ENCODE peak calls at places on chromosomes 6 and 20, in seven cellular contexts. F is CD8-positive, alpha-beta memory T cell; D is iPS DF 6.9; V is psoas muscle; E is prostate gland; G is GM23338; T is astrocyte of the spinal cord. M is an unnamed sample.

GRCh38 chr6:150301871-150302800 is 66.7 kb upstream of the IYD start:
- DNase-seq in T (peak; percentile 74), V (no peak), E (no peak), D (no peak), G (no peak), F (no peak), M (no peak)

GRCh38 chr6:116005508-116005855 is 55.2 kb downstream of the FRK start:
- DNase-seq in D (no peak), E (no peak), G (no peak), F (no peak), V (no peak), T (peak; percentile 55), M (no peak)

GRCh38 chr6:130632288-130632687 is 194.9 kb upstream of the SMLR1 start:
- DNase-seq in G (no peak), E (no peak), D (no peak), V (no peak), F (no peak), T (no peak), M (no peak)

GRCh38 chr6:33667072-33667471 is 44.4 kb downstream of the UQCC2 start:
- DNase-seq in T (no peak), D (no peak), V (no peak), F (no peak), G (no peak), E (no peak), M (no peak)

GRCh38 chr20:58969439-58969838 is 11.6 kb upstream of the NELFCD start:
- DNase-seq in G (no peak), F (no peak), V (no peak), T (no peak), D (no peak), E (no peak), M (no peak)

GRCh38 chr20:56458227-56458821 is 10.1 kb upstream of the RTF2 start:
- DNase-seq in G (no peak), T (no peak), D (no peak), E (no peak), V (no peak), F (no peak), M (no peak)

GRCh38 chr6:146857960-146858308 is 259.2 kb downstream of the ADGB start:
- DNase-seq in F (no peak), D (no peak), T (no peak), V (no peak), E (no peak), G (peak; percentile 61), M (no peak)

GRCh38 chr6:90219168-90219985 is 77.3 kb downstream of the BACH2 start:
- DNase-seq in V (no peak), T (peak; percentile 93), E (peak; percentile 39), D (no peak), G (peak; percentile 15), F (no peak), M (peak; percentile 19)

GRCh38 chr6:104402572-104402971 is 457.1 kb downstream of the HACE1 start:
- DNase-seq in T (no peak), V (no peak), D (no peak), F (no peak), G (no peak), E (no peak), M (no peak)

GRCh38 chr6:82078286-82078908 is 169.1 kb downstream of the IBTK start:
- DNase-seq in T (no peak), E (no peak), D (no peak), F (no peak), G (no peak), V (no peak), M (no peak)

GRCh38 chr6:145063091-145063490 is 672.2 kb downstream of the EPM2A start:
- DNase-seq in D (no peak), G (no peak), V (no peak), T (no peak), E (no peak), F (no peak), M (no peak)

GRCh38 chr6:154705471-154706113 is 27.6 kb upstream of the SCAF8 start:
- DNase-seq in E (no peak), D (no peak), T (no peak), F (no peak), G (peak; percentile 18), V (no peak), M (no peak)

GRCh38 chr20:53899351-53900167 is 170.8 kb downstream of the BCAS1 start:
- DNase-seq in D (no peak), G (no peak), V (peak; percentile 26), E (peak; percentile 43), F (peak; percentile 40), T (peak; percentile 79), M (peak; percentile 94)

GRCh38 chr6:134026597-134026996 is 25.8 kb downstream of the SLC2A12 start:
- DNase-seq in D (no peak), G (no peak), V (no peak), T (peak; percentile 69), F (no peak), E (no peak), M (no peak)

GRCh38 chr6:46899636-46900035 is 22.1 kb downstream of the ADGRF5 start:
- DNase-seq in T (no peak), F (no peak), G (peak; percentile 33), E (no peak), V (no peak), D (no peak), M (no peak)

GRCh38 chr6:19949155-19949554 is 112.0 kb downstream of the ID4 start:
- DNase-seq in F (no peak), V (no peak), E (no peak), D (no peak), G (no peak), T (no peak), M (no peak)

GRCh38 chr20:59141818-59142581 is 21.6 kb upstream of the ZNF831 start:
- DNase-seq in G (peak; percentile 81), T (no peak), D (no peak), F (no peak), E (no peak), V (no peak), M (peak; percentile 26)

GRCh38 chr6:120405947-120406346 is 928.3 kb downstream of the TBC1D32 start:
- DNase-seq in F (no peak), G (peak; percentile 85), E (no peak), D (peak; percentile 18), V (no peak), T (no peak), M (no peak)

GRCh38 chr6:125267806-125268523 is 33.8 kb downstream of the HDDC2 start:
- DNase-seq in F (no peak), T (no peak), D (no peak), V (no peak), E (no peak), G (no peak), M (no peak)

GRCh38 chr6:109595998-109596397 is 95.0 kb downstream of the AK9 start:
- DNase-seq in G (peak; percentile 66), F (no peak), D (no peak), V (no peak), T (peak; percentile 5), E (no peak), M (peak; percentile 46)

DNA sequence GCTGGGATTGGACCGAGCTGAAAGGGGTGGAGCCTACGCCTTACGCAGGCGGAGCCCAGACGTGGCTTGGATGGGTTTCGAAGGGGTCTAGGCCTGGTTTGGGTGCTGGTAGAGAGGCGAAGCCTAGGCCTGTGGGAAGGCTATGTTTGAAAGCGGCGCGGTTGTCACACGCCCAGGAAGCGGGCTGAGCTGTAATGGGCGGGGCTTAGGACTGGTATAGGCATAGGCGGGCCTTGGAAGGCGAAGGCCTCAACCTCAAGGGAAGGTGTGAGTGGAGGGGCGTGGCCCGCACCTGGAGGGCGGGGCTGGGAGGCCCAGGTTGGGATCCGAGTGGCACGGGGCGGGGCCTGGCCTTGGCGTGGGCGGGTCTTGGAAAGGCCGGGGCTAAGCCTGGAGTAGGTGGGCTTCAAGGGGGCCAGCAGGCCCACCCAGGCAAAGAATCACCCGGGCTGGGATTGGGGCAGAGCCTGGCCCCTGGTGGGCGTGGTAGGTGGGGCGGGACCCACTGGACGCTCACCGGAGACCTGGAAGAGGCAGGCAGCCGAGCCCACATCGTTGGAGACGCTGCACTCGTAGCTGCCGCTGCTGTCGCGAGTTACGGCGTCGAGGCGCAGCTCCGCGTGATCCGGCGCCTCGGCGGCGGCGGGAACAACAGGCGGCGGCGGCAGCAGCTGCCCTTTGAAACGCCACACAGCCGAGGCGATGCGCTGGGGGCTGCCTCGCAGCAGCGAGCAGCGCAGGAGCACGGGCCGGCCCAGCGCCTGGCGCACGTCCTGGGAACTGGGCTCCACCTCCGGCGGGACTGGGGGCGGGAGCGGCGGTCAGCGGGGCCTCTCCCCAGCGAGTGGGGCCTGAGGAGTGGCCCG is 49.0 kb downstream of the MDGA1 start:
- DNase-seq in G (peak; percentile 98), F (peak; percentile 34), V (no peak), D (peak; percentile 93), T (no peak), E (no peak), M (peak; percentile 14)
- H3K4me3 ChIP-seq in G (peak overlapping the region; percentile 60), F (no peak overlapping the region), V (peak overlapping the region; percentile 45), D (peak overlapping the region; percentile 22), T (no peak overlapping the region), E (peak overlapping the region; percentile 8), M (no peak overlapping the region)

DNA sequence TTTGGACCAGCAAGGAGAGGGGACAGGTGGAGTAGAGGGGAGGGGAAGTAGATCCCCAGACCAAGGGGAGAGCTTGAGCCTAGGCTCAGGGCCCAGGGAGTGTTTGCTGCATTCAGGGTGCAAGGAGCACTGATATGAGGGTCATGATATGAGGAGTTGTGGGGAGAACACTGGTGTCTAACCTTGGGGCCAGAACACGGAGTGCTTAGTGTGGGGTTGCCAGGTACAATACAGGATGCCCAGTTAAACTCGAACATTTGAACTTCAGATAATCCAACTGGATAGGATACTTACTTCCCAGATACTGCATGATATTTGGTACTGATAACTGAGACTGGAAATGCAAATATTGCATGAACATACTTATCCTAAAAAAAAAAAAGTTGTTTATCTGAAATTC is 2.4 kb downstream of the SLC22A1 start:
- DNase-seq in V (no peak), D (no peak), F (no peak), T (no peak), G (no peak), E (no peak), M (no peak)
- H3K4me3 ChIP-seq in V (no peak overlapping the region), D (no peak overlapping the region), F (no peak overlapping the region), T (no peak overlapping the region), G (no peak overlapping the region), E (no peak overlapping the region), M (no peak overlapping the region)

GRCh38 chr6:10531513-10531912 is 10.4 kb downstream of the GCNT2 start:
- DNase-seq in E (no peak), T (no peak), G (no peak), F (no peak), V (no peak), D (no peak), M (no peak)

GRCh38 chr6:10531942-10532341 is 10.8 kb downstream of the GCNT2 start:
- DNase-seq in T (no peak), F (no peak), D (no peak), G (no peak), E (no peak), V (no peak), M (no peak)

GRCh38 chr6:10532392-10532791 is 11.2 kb downstream of the GCNT2 start:
- DNase-seq in D (no peak), V (no peak), G (no peak), E (no peak), F (no peak), T (no peak), M (no peak)

GRCh38 chr6:10528170-10528981 is 7.2 kb downstream of the GCNT2 start:
- DNase-seq in G (no peak), T (peak; percentile 42), F (no peak), D (no peak), V (no peak), E (peak; percentile 64), M (peak; percentile 35)

GRCh38 chr6:10529231-10529801 is 8.2 kb downstream of the GCNT2 start:
- DNase-seq in T (peak; percentile 31), D (no peak), E (peak; percentile 51), G (no peak), V (no peak), F (no peak), M (no peak)
- H3K4me3 ChIP-seq in T (no peak overlapping the region), D (no peak overlapping the region), E (peak overlapping the region; percentile 51), G (no peak overlapping the region), V (peak overlapping the region; percentile 53), F (peak overlapping the region; percentile 66), M (peak overlapping the region; percentile 58)

GRCh38 chr6:43050981-43051380 is 2.7 kb downstream of the CUL7 start:
- DNase-seq in V (no peak), D (no peak), G (no peak), F (no peak), T (no peak), E (no peak), M (no peak)
- H3K4me3 ChIP-seq in V (no peak overlapping the region), D (no peak overlapping the region), G (no peak overlapping the region), F (no peak overlapping the region), T (no peak overlapping the region), E (no peak overlapping the region), M (no peak overlapping the region)